ENCODE peak calls at places on chromosomes 7 and 10, in ten cellular contexts. X is psoas muscle, Z is lower lobe of right lung, D is WTC11, E is hepatocyte, B is ovary, U is GM12878, V is stomach, T is GM10248, W is A549. M is an unnamed sample.

GRCh38 chr10:85100495-85100894 is 772.1 kb downstream of the CCSER2 start:
- DNase-seq in X (no peak), Z (no peak), D (no peak), E (no peak), B (no peak), U (no peak), V (no peak), T (no peak), W (no peak), M (no peak)

GRCh38 chr7:126286317-126286716 is 966.4 kb downstream of the GRM8 start:
- DNase-seq in X (no peak), Z (no peak), D (no peak), E (no peak), B (no peak), U (no peak), V (no peak), T (no peak), W (no peak), M (no peak)

GRCh38 chr7:7918736-7919448 is 49.7 kb upstream of the GLCCI1 start:
- DNase-seq in X (no peak), Z (no peak), D (no peak), E (no peak), B (no peak), U (peak; percentile 36), V (no peak), T (no peak), W (no peak), M (no peak)

GRCh38 chr7:84092207-84092606 is 102.4 kb downstream of the SEMA3A start:
- DNase-seq in X (no peak), Z (no peak), D (no peak), E (no peak), B (no peak), U (no peak), V (no peak), T (no peak), W (no peak), M (no peak)

GRCh38 chr10:66772511-66772910 is 153.3 kb upstream of the LRRTM3 start:
- DNase-seq in X (no peak), Z (no peak), D (no peak), E (no peak), B (no peak), U (no peak), V (no peak), T (no peak), W (no peak), M (no peak)

GRCh38 chr10:51031995-51032394 is 42.3 kb upstream of the PRKG1 start:
- DNase-seq in X (no peak), Z (no peak), D (peak; percentile 18), E (no peak), B (peak; percentile 16), U (no peak), V (no peak), T (no peak), W (no peak), M (no peak)

GRCh38 chr7:71976670-71977069 is 435.5 kb downstream of the CALN1 start:
- DNase-seq in X (no peak), Z (no peak), D (no peak), E (no peak), B (no peak), U (no peak), V (no peak), T (no peak), W (no peak), M (no peak)

GRCh38 chr10:71045188-71045841 is 156.9 kb upstream of the PCBD1 start:
- DNase-seq in X (no peak), Z (peak; percentile 70), D (no peak), E (no peak), B (no peak), U (no peak), V (no peak), T (no peak), W (no peak), M (no peak)

GRCh38 chr7:50693475-50693874 is 89.2 kb downstream of the GRB10 start:
- DNase-seq in X (no peak), Z (no peak), D (no peak), E (no peak), B (no peak), U (no peak), V (no peak), T (no peak), W (no peak), M (no peak)

GRCh38 chr10:90398551-90398950 is 459.3 kb downstream of the HTR7 start:
- DNase-seq in X (no peak), Z (no peak), D (no peak), E (no peak), B (no peak), U (no peak), V (no peak), T (no peak), W (no peak), M (no peak)

GRCh38 chr10:11284291-11285085 is 266.8 kb downstream of the CELF2 start:
- DNase-seq in X (no peak), Z (no peak), D (no peak), E (no peak), B (no peak), U (no peak), V (no peak), T (no peak), W (no peak), M (peak; percentile 27)

GRCh38 chr10:74921744-74922143 is 95.3 kb downstream of the KAT6B start:
- DNase-seq in X (no peak), Z (no peak), D (no peak), E (no peak), B (no peak), U (no peak), V (no peak), T (no peak), W (no peak), M (no peak)

GRCh38 chr10:69902835-69903535 is 101.3 kb downstream of the COL13A1 start:
- DNase-seq in X (peak; percentile 37), Z (peak; percentile 74), D (no peak), E (no peak), B (no peak), U (no peak), V (peak; percentile 74), T (no peak), W (no peak), M (no peak)

GRCh38 chr7:140475747-140476333 is 3.5 kb downstream of the MKRN1 start:
- DNase-seq in X (no peak), Z (no peak), D (no peak), E (peak; percentile 71), B (no peak), U (no peak), V (peak; percentile 50), T (peak; percentile 49), W (peak; percentile 73), M (no peak)

GRCh38 chr7:32588657-32589056 is 93.4 kb downstream of the AVL9 start:
- DNase-seq in X (no peak), Z (no peak), D (no peak), E (peak; percentile 16), B (no peak), U (no peak), V (no peak), T (peak; percentile 56), W (no peak), M (no peak)

GRCh38 chr7:37452346-37452745 is 3.7 kb upstream of the ELMO1 start:
- DNase-seq in X (no peak), Z (no peak), D (peak; percentile 15), E (no peak), B (no peak), U (no peak), V (no peak), T (no peak), W (no peak), M (no peak)

GRCh38 chr7:99949645-99950228 is 20.3 kb upstream of the GJC3 start:
- DNase-seq in X (no peak), Z (no peak), D (no peak), E (no peak), B (no peak), U (no peak), V (no peak), T (no peak), W (no peak), M (no peak)
- TF ChIP-seq CTCF in X (peak; percentile 31), Z (peak; percentile 26), D (no peak), E (peak; percentile 30), B (no peak), U (peak; percentile 31), V (no peak), T (peak; percentile 12), W (peak; percentile 25), M (peak; percentile 15)

GRCh38 chr7:119572132-119572531 is 700.8 kb upstream of the KCND2 start:
- DNase-seq in X (no peak), Z (no peak), D (peak; percentile 24), E (no peak), B (no peak), U (no peak), V (no peak), T (no peak), W (no peak), M (no peak)

GRCh38 chr7:119578116-119578515 is 694.9 kb upstream of the KCND2 start:
- DNase-seq in X (no peak), Z (no peak), D (no peak), E (no peak), B (no peak), U (no peak), V (no peak), T (no peak), W (no peak), M (no peak)

GRCh38 chr7:119572541-119572940 is 700.4 kb upstream of the KCND2 start:
- DNase-seq in X (no peak), Z (no peak), D (no peak), E (no peak), B (no peak), U (no peak), V (no peak), T (no peak), W (no peak), M (no peak)
- TF ChIP-seq CTCF in X (no peak), Z (no peak), D (no peak), E (no peak), B (no peak), U (no peak), V (no peak), T (no peak), W (no peak), M (no peak)

DNA sequence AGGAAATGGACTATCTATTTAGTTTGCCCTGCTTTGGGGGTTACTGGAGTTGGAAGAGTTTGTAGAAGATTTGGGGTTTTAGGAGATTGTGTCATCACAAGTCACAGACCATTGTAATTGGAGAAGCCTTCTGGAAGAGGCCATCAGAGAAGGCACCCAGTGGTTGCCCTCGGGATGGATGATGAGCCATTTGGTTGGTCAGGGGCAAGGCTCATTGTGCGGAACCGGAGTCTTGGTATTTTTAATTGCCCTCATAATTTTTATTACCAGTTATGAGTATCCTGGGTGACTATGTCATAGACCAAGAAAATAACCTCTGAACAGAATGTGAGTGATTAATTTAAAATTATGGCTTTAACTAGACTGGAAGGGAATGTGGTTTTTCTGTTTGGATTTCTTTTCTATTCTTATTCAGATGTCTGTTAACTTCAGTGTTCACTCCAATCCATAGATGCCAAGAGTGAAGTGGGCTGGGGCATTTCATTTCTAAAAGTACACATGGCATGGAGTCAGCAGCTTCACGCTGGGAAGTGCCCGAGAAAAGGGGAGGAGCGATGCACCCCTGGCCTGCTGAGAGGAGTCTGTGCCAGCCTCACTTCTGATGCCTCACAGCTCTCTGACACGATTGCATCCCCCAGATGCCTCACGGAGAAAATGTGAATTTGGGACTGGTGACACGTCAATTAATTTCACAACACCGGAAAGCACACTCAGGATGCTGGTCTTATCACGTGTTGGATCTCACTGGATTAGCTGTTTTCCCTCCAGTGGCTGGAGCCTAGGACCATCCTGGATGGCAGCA is 225.6 kb upstream of the IGFBP3 start:
- DNase-seq in X (no peak), Z (no peak), D (no peak), E (no peak), B (no peak), U (no peak), V (no peak), T (no peak), W (peak; percentile 24), M (no peak)
- TF ChIP-seq CTCF in X (no peak), Z (no peak), D (no peak), E (no peak), B (no peak), U (no peak), V (no peak), T (no peak), W (no peak), M (no peak)

GRCh38 chr10:81876253-81876731 is 1.3 kb downstream of the NRG3 start:
- DNase-seq in X (no peak), Z (no peak), D (peak; percentile 72), E (peak; percentile 26), B (no peak), U (no peak), V (no peak), T (peak; percentile 6), W (no peak), M (no peak)
- TF ChIP-seq CTCF in X (no peak), Z (no peak), D (no peak), E (no peak), B (no peak), U (no peak), V (no peak), T (no peak), W (no peak), M (no peak)